ENCODE peak calls at places on chromosomes 1 and 21, in nine cellular contexts. One of them, this sample, is unnamed.

GRCh38 chr1:98402860-98403259 is 258.7 kb upstream of the SNX7 start:
- DNase-seq in posterior cingulate gyrus: no peak
- DNase-seq in GM12878: no peak
- DNase-seq in stimulated activated naive CD4-positive, alpha-beta T cell: no peak
- DNase-seq in natural killer cell: no peak
- DNase-seq in stimulated activated CD4-positive, alpha-beta T cell treated with anti-CD3 and anti-CD28 coated beads, Interleukin-15, amount 100 ng/mL, for 24 hours: no peak
- DNase-seq in HFFc6: no peak
- DNase-seq in A549: no peak
- DNase-seq in NAMALWA: peak
- DNase-seq in this sample: no peak

GRCh38 chr21:37903396-37903795 is 12.9 kb downstream of the KCNJ6 start:
- DNase-seq in posterior cingulate gyrus: no peak
- DNase-seq in GM12878: no peak
- DNase-seq in stimulated activated naive CD4-positive, alpha-beta T cell: no peak
- DNase-seq in natural killer cell: no peak
- DNase-seq in stimulated activated CD4-positive, alpha-beta T cell treated with anti-CD3 and anti-CD28 coated beads, Interleukin-15, amount 100 ng/mL, for 24 hours: no peak
- DNase-seq in HFFc6: no peak
- DNase-seq in A549: no peak
- DNase-seq in NAMALWA: no peak
- DNase-seq in this sample: no peak

GRCh38 chr1:242184955-242185354 is 186.1 kb upstream of the MAP1LC3C start:
- DNase-seq in posterior cingulate gyrus: no peak
- DNase-seq in GM12878: no peak
- DNase-seq in stimulated activated naive CD4-positive, alpha-beta T cell: no peak
- DNase-seq in natural killer cell: no peak
- DNase-seq in stimulated activated CD4-positive, alpha-beta T cell treated with anti-CD3 and anti-CD28 coated beads, Interleukin-15, amount 100 ng/mL, for 24 hours: no peak
- DNase-seq in HFFc6: no peak
- DNase-seq in A549: no peak
- DNase-seq in NAMALWA: no peak
- DNase-seq in this sample: no peak

GRCh38 chr1:203324103-203325003 is 19.0 kb downstream of the BTG2 start:
- DNase-seq in posterior cingulate gyrus: no peak
- DNase-seq in GM12878: no peak
- DNase-seq in stimulated activated naive CD4-positive, alpha-beta T cell: peak
- DNase-seq in natural killer cell: no peak
- DNase-seq in stimulated activated CD4-positive, alpha-beta T cell treated with anti-CD3 and anti-CD28 coated beads, Interleukin-15, amount 100 ng/mL, for 24 hours: peak
- DNase-seq in HFFc6: no peak
- DNase-seq in A549: no peak
- DNase-seq in NAMALWA: peak
- DNase-seq in this sample: peak

GRCh38 chr1:222250376-222250775 is 297.5 kb downstream of the HHIPL2 start:
- DNase-seq in posterior cingulate gyrus: no peak
- DNase-seq in GM12878: no peak
- DNase-seq in stimulated activated naive CD4-positive, alpha-beta T cell: no peak
- DNase-seq in natural killer cell: no peak
- DNase-seq in stimulated activated CD4-positive, alpha-beta T cell treated with anti-CD3 and anti-CD28 coated beads, Interleukin-15, amount 100 ng/mL, for 24 hours: no peak
- DNase-seq in HFFc6: peak
- DNase-seq in A549: no peak
- DNase-seq in NAMALWA: no peak
- DNase-seq in this sample: no peak

GRCh38 chr1:97712980-97713379 is 207.9 kb downstream of the DPYD start:
- DNase-seq in posterior cingulate gyrus: no peak
- DNase-seq in GM12878: no peak
- DNase-seq in stimulated activated naive CD4-positive, alpha-beta T cell: no peak
- DNase-seq in natural killer cell: no peak
- DNase-seq in stimulated activated CD4-positive, alpha-beta T cell treated with anti-CD3 and anti-CD28 coated beads, Interleukin-15, amount 100 ng/mL, for 24 hours: no peak
- DNase-seq in HFFc6: no peak
- DNase-seq in A549: no peak
- DNase-seq in NAMALWA: no peak
- DNase-seq in this sample: no peak

GRCh38 chr1:212794561-212795014 is 2.9 kb downstream of the TATDN3 start:
- DNase-seq in posterior cingulate gyrus: no peak
- DNase-seq in GM12878: peak
- DNase-seq in stimulated activated naive CD4-positive, alpha-beta T cell: no peak
- DNase-seq in natural killer cell: no peak
- DNase-seq in stimulated activated CD4-positive, alpha-beta T cell treated with anti-CD3 and anti-CD28 coated beads, Interleukin-15, amount 100 ng/mL, for 24 hours: no peak
- DNase-seq in HFFc6: no peak
- DNase-seq in A549: no peak
- DNase-seq in NAMALWA: peak
- DNase-seq in this sample: peak

GRCh38 chr1:203666621-203667020 is 40.0 kb downstream of the ATP2B4 start:
- DNase-seq in posterior cingulate gyrus: no peak
- DNase-seq in GM12878: no peak
- DNase-seq in stimulated activated naive CD4-positive, alpha-beta T cell: no peak
- DNase-seq in natural killer cell: no peak
- DNase-seq in stimulated activated CD4-positive, alpha-beta T cell treated with anti-CD3 and anti-CD28 coated beads, Interleukin-15, amount 100 ng/mL, for 24 hours: no peak
- DNase-seq in HFFc6: no peak
- DNase-seq in A549: no peak
- DNase-seq in NAMALWA: no peak
- DNase-seq in this sample: no peak

GRCh38 chr1:107529511-107530149 is 388.8 kb downstream of the NTNG1 start:
- DNase-seq in posterior cingulate gyrus: peak
- DNase-seq in GM12878: peak
- DNase-seq in stimulated activated naive CD4-positive, alpha-beta T cell: no peak
- DNase-seq in natural killer cell: no peak
- DNase-seq in stimulated activated CD4-positive, alpha-beta T cell treated with anti-CD3 and anti-CD28 coated beads, Interleukin-15, amount 100 ng/mL, for 24 hours: peak
- DNase-seq in HFFc6: peak
- DNase-seq in A549: peak
- DNase-seq in NAMALWA: peak
- DNase-seq in this sample: peak

GRCh38 chr21:34623519-34623918 is 8.6 kb upstream of the RCAN1 start:
- DNase-seq in posterior cingulate gyrus: no peak
- DNase-seq in GM12878: no peak
- DNase-seq in stimulated activated naive CD4-positive, alpha-beta T cell: no peak
- DNase-seq in natural killer cell: no peak
- DNase-seq in stimulated activated CD4-positive, alpha-beta T cell treated with anti-CD3 and anti-CD28 coated beads, Interleukin-15, amount 100 ng/mL, for 24 hours: no peak
- DNase-seq in HFFc6: no peak
- DNase-seq in A549: no peak
- DNase-seq in NAMALWA: no peak
- DNase-seq in this sample: no peak

GRCh38 chr21:37582613-37583012 is 216.0 kb downstream of the DYRK1A start:
- DNase-seq in posterior cingulate gyrus: no peak
- DNase-seq in GM12878: no peak
- DNase-seq in stimulated activated naive CD4-positive, alpha-beta T cell: no peak
- DNase-seq in natural killer cell: no peak
- DNase-seq in stimulated activated CD4-positive, alpha-beta T cell treated with anti-CD3 and anti-CD28 coated beads, Interleukin-15, amount 100 ng/mL, for 24 hours: peak
- DNase-seq in HFFc6: peak
- DNase-seq in A549: peak
- DNase-seq in NAMALWA: peak
- DNase-seq in this sample: no peak

GRCh38 chr1:172637522-172637921 is 21.4 kb upstream of the FASLG start:
- DNase-seq in posterior cingulate gyrus: no peak
- DNase-seq in GM12878: no peak
- DNase-seq in stimulated activated naive CD4-positive, alpha-beta T cell: no peak
- DNase-seq in natural killer cell: no peak
- DNase-seq in stimulated activated CD4-positive, alpha-beta T cell treated with anti-CD3 and anti-CD28 coated beads, Interleukin-15, amount 100 ng/mL, for 24 hours: peak
- DNase-seq in HFFc6: peak
- DNase-seq in A549: no peak
- DNase-seq in NAMALWA: no peak
- DNase-seq in this sample: no peak

GRCh38 chr1:244241438-244241837 is 190.4 kb downstream of the ZBTB18 start:
- DNase-seq in posterior cingulate gyrus: no peak
- DNase-seq in GM12878: no peak
- DNase-seq in stimulated activated naive CD4-positive, alpha-beta T cell: no peak
- DNase-seq in natural killer cell: no peak
- DNase-seq in stimulated activated CD4-positive, alpha-beta T cell treated with anti-CD3 and anti-CD28 coated beads, Interleukin-15, amount 100 ng/mL, for 24 hours: no peak
- DNase-seq in HFFc6: no peak
- DNase-seq in A549: no peak
- DNase-seq in NAMALWA: no peak
- DNase-seq in this sample: no peak

GRCh38 chr1:171833091-171833822 is 8.0 kb upstream of the DNM3 start:
- DNase-seq in posterior cingulate gyrus: no peak
- DNase-seq in GM12878: no peak
- DNase-seq in stimulated activated naive CD4-positive, alpha-beta T cell: no peak
- DNase-seq in natural killer cell: no peak
- DNase-seq in stimulated activated CD4-positive, alpha-beta T cell treated with anti-CD3 and anti-CD28 coated beads, Interleukin-15, amount 100 ng/mL, for 24 hours: no peak
- DNase-seq in HFFc6: no peak
- DNase-seq in A549: no peak
- DNase-seq in NAMALWA: no peak
- DNase-seq in this sample: no peak

GRCh38 chr21:26140185-26140584 is 30.4 kb downstream of the APP start:
- DNase-seq in posterior cingulate gyrus: no peak
- DNase-seq in GM12878: no peak
- DNase-seq in stimulated activated naive CD4-positive, alpha-beta T cell: no peak
- DNase-seq in natural killer cell: no peak
- DNase-seq in stimulated activated CD4-positive, alpha-beta T cell treated with anti-CD3 and anti-CD28 coated beads, Interleukin-15, amount 100 ng/mL, for 24 hours: no peak
- DNase-seq in HFFc6: peak
- DNase-seq in A549: peak
- DNase-seq in NAMALWA: no peak
- DNase-seq in this sample: peak

GRCh38 chr1:227899141-227899819 is 48.5 kb downstream of the WNT9A start:
- DNase-seq in posterior cingulate gyrus: no peak
- DNase-seq in GM12878: no peak
- DNase-seq in stimulated activated naive CD4-positive, alpha-beta T cell: no peak
- DNase-seq in natural killer cell: peak
- DNase-seq in stimulated activated CD4-positive, alpha-beta T cell treated with anti-CD3 and anti-CD28 coated beads, Interleukin-15, amount 100 ng/mL, for 24 hours: peak
- DNase-seq in HFFc6: no peak
- DNase-seq in A549: no peak
- DNase-seq in NAMALWA: no peak
- DNase-seq in this sample: no peak